ENCODE peak calls at places on chromosomes 1 and 21, in ten cellular contexts. G, T, Y, W, K, P, M, I, B and R are unnamed samples.

GRCh38 chr1:229756666-229757065 is 130.6 kb downstream of the URB2 start:
- DNase-seq in B (no peak), T (no peak), K (peak), W (no peak), Y (no peak), I (no peak), P (no peak), G (no peak), M (peak), R (no peak)

GRCh38 chr1:84862810-84863251 is 30.2 kb downstream of the LPAR3 start:
- DNase-seq in K (no peak), T (no peak), I (no peak), Y (peak), G (no peak), P (no peak), M (no peak), B (no peak), W (no peak), R (no peak)

GRCh38 chr1:103146143-103146542 is 37.8 kb upstream of the COL11A1 start:
- DNase-seq in I (no peak), K (no peak), W (no peak), B (no peak), Y (no peak), T (no peak), P (no peak), G (no peak), M (no peak), R (no peak)

GRCh38 chr1:54375331-54376084 is 30.7 kb downstream of the SSBP3 start:
- DNase-seq in G (no peak), W (no peak), B (no peak), K (no peak), M (peak), Y (no peak), P (no peak), T (no peak), I (no peak), R (no peak)

GRCh38 chr21:33789697-33790096 is 125.9 kb downstream of the ATP5PO start:
- DNase-seq in B (no peak), T (peak), Y (no peak), W (no peak), G (peak), M (no peak), P (no peak), I (no peak), K (peak), R (no peak)

GRCh38 chr1:8660455-8660854 is 157.0 kb downstream of the RERE start:
- DNase-seq in Y (no peak), B (no peak), K (peak), W (peak), I (no peak), T (peak), G (peak), P (peak), M (no peak), R (peak)

GRCh38 chr1:160567858-160568682 is 11.2 kb downstream of the CD84 start:
- DNase-seq in K (no peak), T (no peak), B (no peak), G (no peak), M (no peak), Y (peak), I (no peak), P (no peak), W (no peak), R (no peak)

GRCh38 chr1:229710746-229711145 is 84.7 kb downstream of the URB2 start:
- DNase-seq in T (no peak), G (no peak), Y (no peak), M (no peak), B (no peak), W (no peak), K (no peak), I (no peak), P (no peak), R (no peak)

GRCh38 chr1:170213598-170213997 is 67.8 kb downstream of the NTMT2 start:
- DNase-seq in Y (no peak), G (no peak), I (no peak), T (no peak), B (no peak), P (no peak), K (no peak), M (no peak), W (peak), R (no peak)

GRCh38 chr1:43861985-43862735 is 71.4 kb upstream of the ARTN start:
- DNase-seq in I (no peak), P (no peak), B (no peak), M (no peak), K (no peak), G (no peak), Y (no peak), W (no peak), T (no peak), R (no peak)

GRCh38 chr1:247177755-247178154 is 5.9 kb upstream of the ZNF124 start:
- DNase-seq in W (no peak), T (no peak), K (no peak), B (no peak), G (no peak), I (no peak), M (no peak), Y (no peak), P (no peak), R (no peak)

GRCh38 chr21:35738342-35738961 is 321.9 kb downstream of the SETD4 start:
- DNase-seq in I (no peak), K (peak), P (no peak), Y (no peak), M (no peak), B (no peak), T (peak), G (peak), W (no peak), R (no peak)

GRCh38 chr1:36421649-36422048 is 23.9 kb upstream of the LSM10 start:
- DNase-seq in K (no peak), G (no peak), P (no peak), Y (no peak), M (no peak), T (no peak), W (no peak), I (no peak), B (no peak), R (no peak)

GRCh38 chr1:235259133-235259778 is 68.7 kb downstream of the ARID4B start:
- DNase-seq in G (no peak), Y (no peak), T (peak), W (no peak), B (no peak), P (no peak), I (no peak), K (no peak), M (no peak), R (no peak)

GRCh38 chr1:182662121-182662890 is 22.1 kb downstream of the RGS8 start:
- DNase-seq in T (no peak), M (no peak), W (no peak), P (no peak), B (no peak), Y (no peak), K (no peak), G (no peak), I (no peak), R (peak)

GRCh38 chr1:19311931-19312781 is at the start of the genes AKR7A2 and SLC66A1:
- DNase-seq in I (peak), W (peak), B (peak), G (peak), P (peak), T (peak), Y (peak), K (peak), M (peak), R (peak)

GRCh38 chr1:205535866-205536758 is 31.6 kb downstream of the CDK18 start:
- DNase-seq in M (no peak), I (peak), P (no peak), Y (no peak), B (no peak), T (no peak), W (peak), G (no peak), K (no peak), R (no peak)

GRCh38 chr1:38991638-38992449 is 768 bp downstream of the AKIRIN1 start:
- DNase-seq in T (peak), G (peak), W (peak), P (peak), I (no peak), Y (peak), K (peak), M (peak), B (no peak), R (peak)

GRCh38 chr1:33424205-33424604 is 6.7 kb downstream of the PHC2 start:
- DNase-seq in Y (no peak), G (peak), K (peak), B (no peak), P (no peak), W (no peak), T (no peak), M (no peak), I (no peak), R (no peak)

GRCh38 chr1:246428542-246429308 is 78.4 kb downstream of the SMYD3 start:
- DNase-seq in M (no peak), K (peak), P (peak), I (no peak), Y (peak), G (no peak), T (no peak), W (no peak), B (no peak), R (peak)

GRCh38 chr1:161954466-161954865 is 69.2 kb downstream of the OLFML2B start:
- DNase-seq in Y (no peak), M (no peak), K (peak), P (no peak), I (no peak), T (no peak), G (peak), W (no peak), B (no peak), R (no peak)

GRCh38 chr1:75328691-75329090 is 194.5 kb downstream of the LHX8 start:
- DNase-seq in B (no peak), Y (no peak), I (no peak), M (peak), G (no peak), T (no peak), P (no peak), W (no peak), K (no peak), R (no peak)